ENCODE peak calls at places on chromosomes 16 and 17, in nine cellular contexts. One of them, this sample, is unnamed. For H3K4me1, the result is how much of the 10 kb centered on the place peaks cover.

GRCh38 chr17:17028059-17028877 is 14.0 kb upstream of the MPRIP start:
- DNase-seq in Peyer's patch: no peak
- DNase-seq in A549: peak
- DNase-seq in stomach: peak
- DNase-seq in uterus: no peak
- DNase-seq in body of pancreas: peak
- DNase-seq in ovary: no peak
- DNase-seq in HCT116: peak
- DNase-seq in IMR-90: peak
- DNase-seq in this sample: peak

GRCh38 chr17:77748436-77748835 is 210.1 kb upstream of the TNRC6C start:
- DNase-seq in HCT116: no peak
- DNase-seq in body of pancreas: no peak
- DNase-seq in stomach: no peak
- DNase-seq in Peyer's patch: no peak
- DNase-seq in IMR-90: no peak
- DNase-seq in uterus: no peak
- DNase-seq in A549: no peak
- DNase-seq in ovary: no peak
- DNase-seq in this sample: no peak

GRCh38 chr17:4944163-4944553 is 4.1 kb downstream of the RNF167 start:
- DNase-seq in Peyer's patch: peak
- DNase-seq in ovary: no peak
- DNase-seq in IMR-90: no peak
- DNase-seq in body of pancreas: no peak
- DNase-seq in HCT116: no peak
- DNase-seq in stomach: no peak
- DNase-seq in uterus: no peak
- DNase-seq in A549: no peak
- DNase-seq in this sample: no peak

GRCh38 chr17:57983446-57983845 is 4.6 kb downstream of the VEZF1 start:
- DNase-seq in A549: no peak
- DNase-seq in ovary: no peak
- DNase-seq in Peyer's patch: no peak
- DNase-seq in uterus: no peak
- DNase-seq in HCT116: no peak
- DNase-seq in IMR-90: no peak
- DNase-seq in body of pancreas: no peak
- DNase-seq in stomach: no peak
- DNase-seq in this sample: no peak

GRCh38 chr16:31148896-31149295 is 970 bp downstream of the PRSS36 start:
- DNase-seq in A549: no peak
- DNase-seq in uterus: no peak
- DNase-seq in HCT116: no peak
- DNase-seq in Peyer's patch: no peak
- DNase-seq in ovary: no peak
- DNase-seq in stomach: no peak
- DNase-seq in IMR-90: no peak
- DNase-seq in body of pancreas: no peak
- DNase-seq in this sample: no peak

GRCh38 chr17:12727076-12727750 is 61.5 kb downstream of the MYOCD start:
- DNase-seq in uterus: no peak
- DNase-seq in ovary: no peak
- DNase-seq in HCT116: no peak
- DNase-seq in A549: no peak
- DNase-seq in body of pancreas: no peak
- DNase-seq in stomach: no peak
- DNase-seq in Peyer's patch: no peak
- DNase-seq in IMR-90: peak
- DNase-seq in this sample: no peak

GRCh38 chr17:42133461-42134041 is 10.9 kb downstream of the HSPB9 start:
- DNase-seq in IMR-90: no peak
- DNase-seq in A549: no peak
- DNase-seq in stomach: no peak
- DNase-seq in HCT116: no peak
- DNase-seq in body of pancreas: peak
- DNase-seq in uterus: no peak
- DNase-seq in ovary: no peak
- DNase-seq in Peyer's patch: peak
- DNase-seq in this sample: no peak

GRCh38 chr17:16288860-16289571 is 64.3 kb downstream of the CENPV start:
- DNase-seq in body of pancreas: no peak
- DNase-seq in HCT116: no peak
- DNase-seq in ovary: no peak
- DNase-seq in Peyer's patch: no peak
- DNase-seq in IMR-90: peak
- DNase-seq in uterus: no peak
- DNase-seq in stomach: no peak
- DNase-seq in A549: no peak
- DNase-seq in this sample: no peak

GRCh38 chr16:50702725-50703124 is 9.3 kb downstream of the NOD2 start:
- DNase-seq in A549: no peak
- DNase-seq in HCT116: no peak
- DNase-seq in IMR-90: no peak
- DNase-seq in ovary: no peak
- DNase-seq in stomach: no peak
- DNase-seq in uterus: no peak
- DNase-seq in Peyer's patch: no peak
- DNase-seq in body of pancreas: no peak
- DNase-seq in this sample: no peak

GRCh38 chr17:61942085-61942484 is 14.3 kb upstream of the INTS2 start:
- DNase-seq in Peyer's patch: no peak
- DNase-seq in stomach: no peak
- DNase-seq in uterus: no peak
- DNase-seq in A549: no peak
- DNase-seq in body of pancreas: no peak
- DNase-seq in IMR-90: no peak
- DNase-seq in ovary: no peak
- DNase-seq in HCT116: no peak
- DNase-seq in this sample: no peak

GRCh38 chr16:66515543-66516171 is 34.3 kb downstream of the TK2 start:
- DNase-seq in Peyer's patch: peak
- DNase-seq in IMR-90: peak
- DNase-seq in A549: peak
- DNase-seq in ovary: peak
- DNase-seq in body of pancreas: no peak
- DNase-seq in uterus: peak
- DNase-seq in HCT116: no peak
- DNase-seq in stomach: no peak
- DNase-seq in this sample: no peak

GRCh38 chr16:54430491-54431030 is 144.0 kb upstream of the IRX3 start:
- DNase-seq in stomach: no peak
- DNase-seq in HCT116: no peak
- DNase-seq in ovary: no peak
- DNase-seq in uterus: no peak
- DNase-seq in body of pancreas: no peak
- DNase-seq in Peyer's patch: no peak
- DNase-seq in A549: no peak
- DNase-seq in IMR-90: peak
- DNase-seq in this sample: no peak

GRCh38 chr17:56203430-56203829 is 50.2 kb downstream of the ANKFN1 start:
- DNase-seq in Peyer's patch: no peak
- DNase-seq in body of pancreas: no peak
- DNase-seq in stomach: no peak
- DNase-seq in HCT116: peak
- DNase-seq in A549: peak
- DNase-seq in ovary: no peak
- DNase-seq in IMR-90: no peak
- DNase-seq in uterus: no peak
- DNase-seq in this sample: no peak

GRCh38 chr17:3961564-3962047 is 2.6 kb downstream of the ATP2A3 start:
- DNase-seq in stomach: no peak
- DNase-seq in ovary: no peak
- DNase-seq in HCT116: no peak
- DNase-seq in A549: no peak
- DNase-seq in IMR-90: no peak
- DNase-seq in uterus: no peak
- DNase-seq in body of pancreas: no peak
- DNase-seq in Peyer's patch: peak
- DNase-seq in this sample: no peak

GRCh38 chr16:56332464-56333079 is 92.8 kb downstream of the AMFR start:
- DNase-seq in body of pancreas: peak
- DNase-seq in ovary: peak
- DNase-seq in uterus: peak
- DNase-seq in Peyer's patch: no peak
- DNase-seq in HCT116: peak
- DNase-seq in A549: peak
- DNase-seq in stomach: peak
- DNase-seq in IMR-90: peak
- DNase-seq in this sample: no peak

GRCh38 chr16:30747331-30747730 is 894 bp upstream of the PHKG2 start:
- DNase-seq in stomach: no peak
- DNase-seq in body of pancreas: no peak
- DNase-seq in uterus: no peak
- DNase-seq in HCT116: no peak
- DNase-seq in Peyer's patch: no peak
- DNase-seq in A549: no peak
- DNase-seq in IMR-90: peak
- DNase-seq in ovary: no peak
- DNase-seq in this sample: no peak

GRCh38 chr16:88069397-88070168 is 118.3 kb downstream of the BANP start:
- DNase-seq in IMR-90: no peak
- DNase-seq in body of pancreas: no peak
- DNase-seq in A549: no peak
- DNase-seq in uterus: no peak
- DNase-seq in HCT116: no peak
- DNase-seq in Peyer's patch: peak
- DNase-seq in ovary: peak
- DNase-seq in stomach: peak
- DNase-seq in this sample: no peak

GRCh38 chr17:62309381-62309780 is 71.0 kb upstream of the EFCAB3 start:
- DNase-seq in ovary: no peak
- DNase-seq in HCT116: no peak
- DNase-seq in Peyer's patch: no peak
- DNase-seq in IMR-90: no peak
- DNase-seq in A549: no peak
- DNase-seq in body of pancreas: no peak
- DNase-seq in stomach: no peak
- DNase-seq in uterus: no peak
- DNase-seq in this sample: no peak

DNA sequence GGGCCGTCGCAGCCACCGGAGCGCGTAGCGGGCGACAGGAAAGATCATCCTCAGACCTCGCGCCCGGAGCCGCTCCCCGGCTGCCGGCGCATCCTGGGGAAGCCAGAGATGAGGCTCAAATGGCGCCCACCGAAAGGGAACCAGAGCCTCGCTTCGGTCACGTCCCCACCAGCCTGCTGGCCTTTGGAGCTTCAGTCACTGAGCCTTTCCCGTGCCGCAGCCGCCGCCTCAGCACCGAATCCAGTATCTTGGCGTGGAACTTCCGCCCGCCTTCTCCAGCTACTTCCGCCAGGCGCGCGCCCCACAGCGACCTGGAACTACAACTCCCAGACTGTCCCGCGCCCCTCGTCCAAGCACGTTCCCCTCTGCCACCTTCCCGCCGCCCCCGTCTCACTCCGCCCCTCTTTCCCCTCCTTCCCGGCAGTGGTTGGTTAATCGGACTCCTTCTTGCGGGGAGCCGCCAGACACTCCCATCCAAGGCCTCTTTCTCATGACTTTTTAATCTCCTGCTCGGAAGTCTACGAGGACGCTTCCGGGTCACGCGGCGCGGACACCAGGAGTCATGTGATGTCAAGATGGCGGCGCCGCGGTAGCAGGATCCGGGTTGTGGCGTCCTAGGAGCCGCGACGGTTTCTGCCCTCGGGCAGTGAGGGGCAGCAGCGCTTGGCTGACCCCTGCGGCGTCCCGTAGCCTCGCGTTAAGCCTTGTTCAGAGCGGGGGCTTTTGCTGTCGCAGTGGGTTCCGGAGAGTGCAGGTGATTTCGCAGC is at the start of the genes SMCR8 and TOP3A:
- DNase-seq in ovary: peak
- DNase-seq in stomach: peak
- DNase-seq in body of pancreas: peak
- DNase-seq in IMR-90: peak
- DNase-seq in uterus: peak
- DNase-seq in HCT116: peak
- DNase-seq in A549: peak
- DNase-seq in Peyer's patch: peak
- DNase-seq in this sample: peak
- TF ChIP-seq POLR2A in ovary: no peak
- TF ChIP-seq POLR2A in stomach: no peak
- TF ChIP-seq POLR2A in body of pancreas: peak
- TF ChIP-seq POLR2A in IMR-90: peak
- TF ChIP-seq POLR2A in uterus: peak
- TF ChIP-seq POLR2A in HCT116: peak
- TF ChIP-seq POLR2A in A549: peak
- TF ChIP-seq POLR2A in Peyer's patch: peak
- TF ChIP-seq POLR2A in this sample: peak

GRCh38 chr17:72441899-72442298 is 321.1 kb downstream of the SOX9 start:
- DNase-seq in Peyer's patch: no peak
- DNase-seq in stomach: no peak
- DNase-seq in A549: no peak
- DNase-seq in HCT116: no peak
- DNase-seq in ovary: no peak
- DNase-seq in uterus: no peak
- DNase-seq in IMR-90: no peak
- DNase-seq in body of pancreas: no peak
- DNase-seq in this sample: no peak
- H3K4me1 ChIP-seq in Peyer's patch: under half
- H3K4me1 ChIP-seq in stomach: under half
- H3K4me1 ChIP-seq in A549: half or more
- H3K4me1 ChIP-seq in HCT116: under half
- H3K4me1 ChIP-seq in ovary: under half
- H3K4me1 ChIP-seq in uterus: under half
- H3K4me1 ChIP-seq in IMR-90: under half
- H3K4me1 ChIP-seq in body of pancreas: under half
- H3K4me1 ChIP-seq in this sample: under half

DNA sequence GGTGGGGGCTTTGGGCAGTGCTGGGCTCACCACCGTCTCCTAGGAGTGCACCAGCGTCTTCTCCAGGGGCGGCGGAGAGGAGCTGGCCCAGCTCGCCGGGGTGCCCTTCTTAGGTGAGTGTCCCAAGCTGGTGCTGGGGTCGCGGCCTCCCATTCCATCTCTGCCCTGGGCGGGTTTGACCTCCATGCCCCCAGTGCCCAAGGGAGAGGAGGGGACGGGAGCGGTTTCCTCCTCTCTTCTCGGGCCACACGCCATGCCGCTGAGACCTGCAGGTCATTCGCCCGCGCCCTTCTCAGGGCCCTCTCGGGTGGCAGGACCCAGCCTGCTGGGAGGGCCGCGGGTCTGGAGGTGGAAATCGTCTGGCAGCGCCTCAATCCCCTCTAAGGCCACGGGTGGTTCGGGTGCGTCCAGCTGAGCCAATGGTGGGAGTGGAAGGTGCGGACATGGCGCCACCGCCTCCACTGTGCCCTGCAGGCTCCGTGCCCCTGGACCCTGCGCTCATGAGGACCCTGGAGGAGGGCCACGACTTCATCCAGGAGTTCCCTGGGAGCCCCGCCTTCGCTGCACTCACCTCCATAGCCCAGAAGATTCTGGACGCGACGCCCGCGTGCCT is 5.3 kb downstream of the IGFALS start:
- DNase-seq in stomach: no peak
- DNase-seq in Peyer's patch: no peak
- DNase-seq in HCT116: no peak
- DNase-seq in A549: no peak
- DNase-seq in ovary: no peak
- DNase-seq in uterus: no peak
- DNase-seq in body of pancreas: no peak
- DNase-seq in IMR-90: no peak
- DNase-seq in this sample: no peak
- TF ChIP-seq POLR2A in stomach: no peak
- TF ChIP-seq POLR2A in Peyer's patch: no peak
- TF ChIP-seq POLR2A in HCT116: no peak
- TF ChIP-seq POLR2A in A549: no peak
- TF ChIP-seq POLR2A in ovary: no peak
- TF ChIP-seq POLR2A in uterus: no peak
- TF ChIP-seq POLR2A in body of pancreas: no peak
- TF ChIP-seq POLR2A in IMR-90: no peak
- TF ChIP-seq POLR2A in this sample: no peak

GRCh38 chr16:71726491-71727319 is 2.2 kb upstream of the PHLPP2 start:
- DNase-seq in uterus: no peak
- DNase-seq in ovary: no peak
- DNase-seq in body of pancreas: no peak
- DNase-seq in Peyer's patch: no peak
- DNase-seq in IMR-90: no peak
- DNase-seq in A549: no peak
- DNase-seq in HCT116: no peak
- DNase-seq in stomach: no peak
- DNase-seq in this sample: no peak
- H3K4me1 ChIP-seq in uterus: under half
- H3K4me1 ChIP-seq in ovary: under half
- H3K4me1 ChIP-seq in body of pancreas: under half
- H3K4me1 ChIP-seq in Peyer's patch: under half
- H3K4me1 ChIP-seq in IMR-90: under half
- H3K4me1 ChIP-seq in A549: under half
- H3K4me1 ChIP-seq in HCT116: under half
- H3K4me1 ChIP-seq in stomach: half or more
- H3K4me1 ChIP-seq in this sample: under half

This sample was measured in prostate gland.